ENCODE peak calls at places on chromosomes 3 and 15, in nine cellular contexts. Q is ovary; I is esophagus muscularis mucosa; N is IMR-90; H is PC-3; L is CD4-positive, alpha-beta memory T cell; A is neuronal stem cell; B is lower lobe of right lung; F is body of pancreas. Y is an unnamed sample. For H3K36me3 and H3K4me1, the result is how much of the 10 kb centered on the place peaks cover.

GRCh38 chr15:62068071-62068786 is 1.5 kb downstream of the C2CD4A start:
- DNase-seq in I (no peak), L (no peak), A (peak), B (peak), N (no peak), Q (no peak), F (peak), H (peak), Y (peak)

GRCh38 chr3:184443364-184443763 is 63.5 kb downstream of the CHRD start:
- DNase-seq in F (no peak), Q (no peak), B (no peak), L (no peak), N (no peak), H (peak), I (peak), A (no peak), Y (no peak)

GRCh38 chr15:87632364-87632763 is 624.2 kb downstream of the NTRK3 start:
- DNase-seq in I (no peak), H (no peak), F (no peak), L (no peak), Q (no peak), N (no peak), B (no peak), A (no peak), Y (no peak)

GRCh38 chr3:130894873-130895330 is 1.0 kb downstream of the ATP2C1 start:
- DNase-seq in B (no peak), H (no peak), Q (no peak), I (no peak), F (no peak), L (no peak), N (peak), A (peak), Y (peak)

GRCh38 chr3:26350853-26351252 is 271.7 kb upstream of the LRRC3B start:
- DNase-seq in Q (no peak), H (no peak), N (no peak), L (no peak), I (no peak), A (no peak), B (no peak), F (no peak), Y (no peak)

GRCh38 chr3:28860307-28860706 is 420.6 kb upstream of the RBMS3 start:
- DNase-seq in A (no peak), N (no peak), Q (no peak), F (no peak), I (no peak), L (no peak), H (no peak), B (peak), Y (peak)

GRCh38 chr3:132555316-132556035 is 41.6 kb upstream of the ACKR4 start:
- DNase-seq in F (peak), I (no peak), N (no peak), Q (no peak), L (no peak), A (no peak), H (no peak), B (no peak), Y (no peak)

GRCh38 chr3:14946749-14947104 is 656 bp upstream of the NR2C2 start:
- DNase-seq in I (no peak), H (no peak), A (no peak), Q (no peak), L (no peak), F (no peak), B (no peak), N (no peak), Y (no peak)

GRCh38 chr15:59260090-59260489 is 53.4 kb downstream of the LDHAL6B start:
- DNase-seq in A (peak), I (no peak), Q (no peak), L (no peak), H (no peak), B (no peak), N (no peak), F (no peak), Y (no peak)

GRCh38 chr3:57974796-57975388 is 33.3 kb upstream of the FLNB start:
- DNase-seq in A (no peak), F (no peak), N (peak), Q (no peak), H (peak), I (no peak), B (no peak), L (no peak), Y (peak)

GRCh38 chr3:69420781-69421520 is 35.1 kb upstream of the FRMD4B start:
- DNase-seq in N (no peak), L (no peak), H (no peak), I (no peak), B (no peak), A (no peak), Q (no peak), F (no peak), Y (no peak)

GRCh38 chr3:23710555-23710954 is 95.2 kb upstream of the UBE2E1 start:
- DNase-seq in A (no peak), B (no peak), N (peak), Q (peak), F (no peak), H (no peak), I (no peak), L (no peak), Y (peak)

GRCh38 chr3:106006001-106006400 is 137.2 kb upstream of the CBLB start:
- DNase-seq in Q (peak), N (peak), L (no peak), A (no peak), I (no peak), H (peak), B (no peak), F (no peak), Y (no peak)

GRCh38 chr3:190076601-190077444 is 43.9 kb downstream of the P3H2 start:
- DNase-seq in A (peak), B (no peak), I (no peak), Q (peak), L (no peak), F (peak), H (peak), N (peak), Y (peak)

DNA sequence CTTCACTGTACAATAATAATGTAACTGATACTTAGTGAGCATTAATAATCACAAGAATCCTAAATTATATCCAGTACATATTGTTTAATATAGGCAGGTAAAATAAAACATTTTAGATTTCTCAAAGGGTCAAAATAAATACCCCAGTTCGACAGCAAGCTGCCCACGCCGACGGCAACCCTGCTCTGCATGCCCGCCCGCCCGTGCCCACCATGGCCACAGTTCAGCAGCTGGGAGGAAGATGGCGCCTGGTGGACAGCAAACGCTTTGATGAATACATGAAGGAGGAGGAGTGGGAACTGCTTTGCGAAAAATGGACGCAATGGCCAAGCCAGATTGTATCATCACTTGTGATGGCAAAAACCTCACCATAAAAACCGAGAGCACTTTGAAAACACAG is 22.9 kb downstream of the BTBD1 start:
- DNase-seq in Q (no peak), A (no peak), I (no peak), H (no peak), N (no peak), B (no peak), F (no peak), L (no peak), Y (no peak)
- H3K36me3 ChIP-seq in Q (under half), A (under half), I (half or more), H (under half), N (under half), B (half or more), F (under half), L (under half), Y (half or more)

GRCh38 chr3:187207624-187208023 is 10.3 kb downstream of the RTP1 start:
- DNase-seq in L (no peak), N (no peak), I (no peak), B (no peak), A (no peak), F (no peak), H (no peak), Q (no peak), Y (no peak)
- H3K4me1 ChIP-seq in L (under half), N (under half), I (half or more), B (under half), A (under half), F (under half), H (under half), Q (under half), Y (under half)

GRCh38 chr15:75359537-75360250 is 8.7 kb downstream of the MAN2C1 start:
- DNase-seq in L (no peak), F (no peak), I (no peak), H (no peak), Q (no peak), N (no peak), B (no peak), A (no peak), Y (no peak)
- H3K27ac ChIP-seq in L (no peak), F (no peak), I (no peak), H (no peak), Q (no peak), N (no peak), B (no peak), A (no peak), Y (no peak)

GRCh38 chr3:9385209-9385936 is 12.0 kb upstream of the SETD5 start:
- DNase-seq in I (no peak), H (no peak), A (no peak), N (peak), Q (no peak), F (no peak), L (no peak), B (no peak), Y (no peak)

GRCh38 chr3:9386060-9386459 is 11.4 kb upstream of the SETD5 start:
- DNase-seq in Q (no peak), A (no peak), H (no peak), L (no peak), I (no peak), N (no peak), F (no peak), B (no peak), Y (no peak)

GRCh38 chr3:9388142-9388541 is 9.3 kb upstream of the SETD5 start:
- DNase-seq in Q (no peak), H (no peak), I (no peak), A (no peak), L (no peak), B (no peak), F (no peak), N (no peak), Y (no peak)

GRCh38 chr3:9387322-9387655 is 10.1 kb upstream of the SETD5 start:
- DNase-seq in B (no peak), F (no peak), Q (no peak), A (no peak), H (no peak), L (no peak), I (no peak), N (no peak), Y (no peak)

DNA sequence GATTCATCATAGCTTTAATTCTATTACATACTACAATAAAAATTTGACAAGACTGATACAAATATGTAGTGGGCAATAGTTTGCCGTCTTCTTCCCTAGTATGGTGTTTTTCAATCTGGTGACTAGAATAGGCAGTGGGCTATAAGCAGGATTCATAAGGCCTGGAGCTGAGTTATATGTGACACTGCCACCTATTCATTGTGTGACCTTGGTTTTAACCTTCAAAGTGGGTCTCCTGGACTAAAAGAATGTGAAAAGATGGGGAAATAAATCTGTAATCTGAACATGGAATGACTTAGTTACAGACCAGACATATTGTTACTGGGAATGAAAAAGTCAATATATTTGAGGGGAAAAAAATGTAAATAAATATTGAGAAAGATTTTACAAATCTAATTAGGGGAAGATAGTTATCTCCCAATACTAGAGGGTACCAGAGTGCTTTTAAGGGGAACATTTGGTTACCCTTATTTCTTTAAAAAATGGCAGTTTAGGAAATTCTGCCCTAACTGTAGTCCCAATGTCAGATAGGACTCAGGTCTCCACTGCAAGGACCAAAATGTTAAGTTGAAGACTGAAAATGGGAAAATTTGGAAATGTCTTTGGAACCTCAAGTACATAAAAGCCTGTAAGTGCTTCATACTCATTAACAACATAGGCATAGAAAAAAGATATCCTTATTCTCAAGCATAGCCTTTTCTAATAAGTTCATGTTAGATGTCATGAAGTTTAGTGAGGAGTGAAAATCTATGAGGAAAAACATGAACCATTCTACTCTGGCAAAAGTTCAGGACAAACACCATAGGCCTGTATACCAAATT is 10.7 kb upstream of the SETD5 start:
- DNase-seq in A (no peak), B (no peak), Q (no peak), I (no peak), F (no peak), N (no peak), H (no peak), L (no peak), Y (no peak)
- H3K36me3 ChIP-seq in A (under half), B (half or more), Q (under half), I (half or more), F (under half), N (half or more), H (half or more), L (half or more), Y (half or more)

DNA sequence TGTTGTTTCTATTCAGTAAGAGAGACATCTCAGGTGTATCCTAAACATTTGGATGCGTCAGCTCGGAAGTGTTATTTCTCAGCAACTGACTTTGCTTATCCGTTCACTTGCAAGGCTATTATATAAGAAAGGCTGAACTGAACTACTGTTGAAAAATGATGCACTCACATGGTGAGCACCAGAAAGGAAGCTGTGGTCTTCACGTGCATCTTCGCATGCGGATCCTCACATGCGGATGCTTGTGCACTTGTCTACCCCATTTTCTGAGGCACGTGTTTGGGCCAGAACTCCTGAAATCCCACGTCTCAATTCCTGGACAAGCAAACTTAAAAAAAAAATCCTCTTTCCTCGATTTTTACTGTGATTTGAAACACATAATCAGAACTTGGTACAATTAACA is 63.2 kb downstream of the PDZRN3 start:
- DNase-seq in L (no peak), A (no peak), H (no peak), N (no peak), Q (peak), F (no peak), B (no peak), I (no peak), Y (no peak)
- H3K4me1 ChIP-seq in L (under half), A (under half), H (under half), N (under half), Q (under half), F (under half), B (under half), I (half or more), Y (under half)

GRCh38 chr3:70985572-70985971 is 598.0 kb downstream of the FOXP1 start:
- DNase-seq in N (no peak), F (no peak), L (no peak), A (no peak), Q (no peak), B (no peak), I (no peak), H (no peak), Y (no peak)
- H3K27ac ChIP-seq in N (peak), F (no peak), L (no peak), A (no peak), Q (no peak), B (no peak), I (peak), H (no peak), Y (no peak)

DNA sequence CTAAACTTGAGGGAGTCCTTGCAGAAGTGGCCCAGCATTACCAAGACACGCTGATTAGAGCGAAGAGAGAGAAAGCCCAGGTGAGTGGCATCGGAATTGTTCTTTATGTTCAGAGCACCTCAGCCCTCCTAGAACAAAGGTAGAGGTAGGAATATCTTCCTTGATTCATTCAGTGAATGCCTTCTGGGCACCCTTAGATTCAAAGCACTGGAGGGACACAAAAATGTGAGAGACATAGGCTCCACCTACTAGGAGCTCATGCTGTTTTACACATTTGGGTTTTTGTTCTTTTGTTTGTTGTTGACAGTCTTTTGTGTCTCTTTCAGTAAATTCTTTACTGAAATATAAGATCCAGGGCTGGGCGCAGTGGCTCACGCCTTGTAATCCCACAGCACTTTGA is 68.2 kb downstream of the IQGAP1 start:
- DNase-seq in F (no peak), I (no peak), Q (no peak), B (no peak), H (no peak), L (no peak), A (no peak), N (no peak), Y (no peak)
- H3K36me3 ChIP-seq in F (under half), I (half or more), Q (under half), B (half or more), H (half or more), L (half or more), A (under half), N (under half), Y (under half)